ENCODE peak calls at places on chromosomes 7 and 10, in seven cellular contexts. W is psoas muscle; Q is aorta; R is CD8-positive, alpha-beta T cell; P is naive thymus-derived CD4-positive, alpha-beta T cell; U is left lung; C is uterus. E is an unnamed sample. For H3K4me1, the result is how much of the 10 kb centered on the place peaks cover.

GRCh38 chr7:138292951-138293350 is 167.1 kb upstream of the TRIM24 start:
- DNase-seq in P (no peak), Q (no peak), W (no peak), C (no peak), U (no peak), R (no peak), E (no peak)

GRCh38 chr7:12244129-12244528 is 33.0 kb downstream of the TMEM106B start:
- DNase-seq in R (no peak), C (no peak), Q (no peak), U (peak), W (no peak), P (no peak), E (no peak)

GRCh38 chr7:152137476-152138025 is 112.1 kb downstream of the GALNT11 start:
- DNase-seq in W (no peak), Q (no peak), R (no peak), P (no peak), C (no peak), U (no peak), E (no peak)

GRCh38 chr7:90256778-90257177 is 11.8 kb downstream of the CFAP69 start:
- DNase-seq in U (no peak), W (no peak), R (no peak), P (no peak), C (no peak), Q (no peak), E (no peak)

GRCh38 chr10:70558871-70559810 is 43.4 kb downstream of the PRF1 start:
- DNase-seq in R (peak), Q (peak), P (peak), W (peak), C (peak), U (peak), E (peak)

GRCh38 chr7:123352957-123353356 is 153.2 kb upstream of the SLC13A1 start:
- DNase-seq in C (no peak), P (no peak), R (no peak), U (no peak), Q (no peak), W (no peak), E (no peak)

GRCh38 chr7:80588591-80588990 is 49.9 kb upstream of the CD36 start:
- DNase-seq in U (no peak), P (no peak), Q (no peak), R (no peak), W (no peak), C (no peak), E (no peak)

GRCh38 chr10:50275650-50276235 is 24.4 kb upstream of the ASAH2 start:
- DNase-seq in R (peak), C (no peak), P (no peak), U (no peak), W (peak), Q (peak), E (peak)

GRCh38 chr7:74404388-74404700 is 49.4 kb upstream of the GTF2IRD1 start:
- DNase-seq in U (no peak), P (no peak), C (no peak), Q (no peak), W (no peak), R (no peak), E (no peak)

GRCh38 chr10:6579193-6579903 is 728 bp downstream of the PRKCQ start:
- DNase-seq in C (no peak), R (no peak), P (no peak), W (no peak), U (no peak), Q (no peak), E (no peak)

GRCh38 chr10:69802424-69803161 is 887 bp downstream of the COL13A1 start:
- DNase-seq in P (no peak), U (no peak), W (peak), C (no peak), R (no peak), Q (peak), E (no peak)

GRCh38 chr10:112208292-112208691 is 24.7 kb upstream of the GPAM start:
- DNase-seq in R (no peak), U (no peak), W (no peak), P (no peak), Q (no peak), C (no peak), E (no peak)

DNA sequence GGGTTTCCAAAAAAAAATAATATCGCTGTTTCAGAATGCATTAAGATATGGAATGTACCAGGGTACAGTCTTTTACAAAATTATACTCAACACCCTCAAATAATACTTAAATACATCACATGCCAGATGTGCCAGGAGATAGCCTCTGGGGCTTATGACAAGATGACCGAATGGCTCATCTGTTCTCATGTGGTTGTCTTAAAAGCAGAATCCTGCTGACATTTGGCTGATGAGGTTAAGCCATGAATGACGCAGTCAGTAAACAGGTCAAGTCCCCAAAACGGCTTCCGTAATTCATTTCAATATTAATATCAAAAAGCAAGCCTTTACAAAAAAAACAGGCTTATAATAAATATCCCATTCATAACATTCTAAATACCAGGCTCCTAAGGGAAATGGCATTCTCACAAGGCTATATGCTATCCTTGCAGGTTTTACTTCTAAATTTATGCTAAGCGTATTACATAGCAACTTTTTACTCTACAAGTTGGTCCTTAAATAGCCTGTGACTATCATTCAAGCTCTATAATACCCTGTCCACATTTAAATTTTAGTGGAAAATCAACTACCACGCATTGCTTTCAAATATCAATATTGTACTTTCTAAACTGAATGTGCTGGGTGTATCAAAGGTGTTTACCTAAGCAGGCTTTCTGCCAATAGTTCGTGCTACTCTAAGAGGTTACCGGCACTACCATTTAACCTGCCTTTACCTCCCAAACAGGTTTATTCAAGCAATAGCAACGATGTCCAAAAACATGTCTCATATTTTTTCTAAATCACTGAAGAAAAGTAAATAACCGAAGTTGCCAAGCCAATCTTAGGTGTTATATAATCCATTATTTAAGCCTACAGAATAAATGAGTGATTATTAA is 15.6 kb downstream of the SMURF1 start:
- DNase-seq in R (no peak), C (no peak), U (no peak), Q (no peak), W (no peak), P (no peak), E (no peak)
- H3K4me1 ChIP-seq in R (under half), C (under half), U (under half), Q (under half), W (under half), P (under half), E (under half)

GRCh38 chr10:30241422-30242110 is 107.5 kb downstream of the MTPAP start:
- DNase-seq in R (no peak), C (no peak), W (no peak), Q (no peak), U (no peak), P (no peak), E (no peak)

GRCh38 chr10:30233186-30233958 is 115.7 kb downstream of the MTPAP start:
- DNase-seq in C (no peak), U (no peak), R (no peak), Q (no peak), W (no peak), P (no peak), E (no peak)

DNA sequence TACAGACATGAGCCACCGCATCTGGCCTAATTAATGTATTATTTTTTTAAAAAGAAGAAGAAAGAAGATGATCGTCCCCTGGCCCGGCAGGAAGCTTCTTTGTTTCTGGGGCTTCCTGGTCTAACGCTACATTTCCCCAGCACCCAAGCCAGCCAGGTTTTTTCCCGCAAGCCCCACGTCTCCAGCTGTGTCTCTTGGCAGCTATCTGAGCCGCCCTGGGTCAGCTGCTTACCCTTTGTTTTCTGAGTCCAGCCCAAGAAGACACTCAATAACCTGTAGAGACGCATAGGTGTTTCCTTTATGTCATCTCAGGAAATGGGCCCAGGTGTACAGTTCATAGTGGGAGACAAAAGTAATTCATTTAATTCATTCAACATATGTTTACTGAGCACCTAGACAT is 110.2 kb downstream of the MTPAP start:
- DNase-seq in R (no peak), U (no peak), Q (no peak), W (no peak), P (no peak), C (no peak), E (no peak)
- H3K4me3 ChIP-seq in R (no peak), U (no peak), Q (no peak), W (no peak), P (no peak), C (no peak), E (no peak)

GRCh38 chr10:29533696-29534285 is 101.0 kb downstream of the SVIL start:
- DNase-seq in Q (no peak), R (no peak), P (no peak), U (no peak), W (no peak), C (no peak), E (no peak)

GRCh38 chr10:29535012-29535777 is 99.6 kb downstream of the SVIL start:
- DNase-seq in C (peak), U (peak), Q (peak), W (no peak), R (no peak), P (no peak), E (no peak)

GRCh38 chr10:29535778-29536459 is 98.9 kb downstream of the SVIL start:
- DNase-seq in W (no peak), R (no peak), U (peak), C (no peak), Q (no peak), P (no peak), E (no peak)

GRCh38 chr10:29533046-29533445 is 101.7 kb downstream of the SVIL start:
- DNase-seq in R (no peak), U (no peak), P (no peak), Q (no peak), C (no peak), W (no peak), E (no peak)

DNA sequence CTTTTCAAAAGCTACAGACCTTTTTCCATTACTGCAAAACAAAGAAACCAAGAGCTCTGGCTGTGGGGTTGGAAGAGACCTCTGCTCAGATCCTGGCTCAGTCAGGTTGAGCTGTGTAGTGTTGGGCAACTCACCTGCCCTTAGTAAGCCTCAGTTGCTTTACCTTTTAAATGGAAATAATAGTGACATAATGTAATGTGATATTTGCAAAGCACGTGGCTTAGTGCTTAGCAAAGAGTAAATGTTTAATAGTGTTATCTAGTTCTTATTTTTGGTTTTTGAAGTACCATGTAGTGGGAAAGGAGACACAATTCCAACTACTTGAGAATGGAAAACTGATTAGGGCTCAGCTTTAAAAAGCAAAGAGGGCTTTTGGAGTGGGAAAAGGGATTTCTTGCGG is 100.2 kb downstream of the SVIL start:
- DNase-seq in R (no peak), W (no peak), Q (no peak), C (no peak), U (no peak), P (no peak), E (no peak)
- H3K27ac ChIP-seq in R (no peak), W (peak), Q (no peak), C (peak), U (peak), P (no peak), E (no peak)

GRCh38 chr7:95632609-95633008 is 36.3 kb upstream of the PDK4 start:
- DNase-seq in U (no peak), R (no peak), P (no peak), W (no peak), C (peak), Q (no peak), E (no peak)

GRCh38 chr7:95636140-95636539 is 39.8 kb upstream of the PDK4 start:
- DNase-seq in C (no peak), P (no peak), U (no peak), Q (no peak), W (no peak), R (no peak), E (no peak)

GRCh38 chr7:95628831-95629439 is 32.6 kb upstream of the PDK4 start:
- DNase-seq in Q (no peak), R (no peak), W (no peak), C (no peak), P (no peak), U (no peak), E (no peak)

GRCh38 chr7:95631545-95631944 is 35.2 kb upstream of the PDK4 start:
- DNase-seq in C (no peak), R (no peak), P (no peak), W (no peak), Q (no peak), U (no peak), E (no peak)

GRCh38 chr7:95630702-95631458 is 34.6 kb upstream of the PDK4 start:
- DNase-seq in P (no peak), R (no peak), Q (no peak), U (no peak), W (no peak), C (no peak), E (no peak)
- H3K4me1 ChIP-seq in P (under half), R (under half), Q (under half), U (under half), W (under half), C (under half), E (under half)

DNA sequence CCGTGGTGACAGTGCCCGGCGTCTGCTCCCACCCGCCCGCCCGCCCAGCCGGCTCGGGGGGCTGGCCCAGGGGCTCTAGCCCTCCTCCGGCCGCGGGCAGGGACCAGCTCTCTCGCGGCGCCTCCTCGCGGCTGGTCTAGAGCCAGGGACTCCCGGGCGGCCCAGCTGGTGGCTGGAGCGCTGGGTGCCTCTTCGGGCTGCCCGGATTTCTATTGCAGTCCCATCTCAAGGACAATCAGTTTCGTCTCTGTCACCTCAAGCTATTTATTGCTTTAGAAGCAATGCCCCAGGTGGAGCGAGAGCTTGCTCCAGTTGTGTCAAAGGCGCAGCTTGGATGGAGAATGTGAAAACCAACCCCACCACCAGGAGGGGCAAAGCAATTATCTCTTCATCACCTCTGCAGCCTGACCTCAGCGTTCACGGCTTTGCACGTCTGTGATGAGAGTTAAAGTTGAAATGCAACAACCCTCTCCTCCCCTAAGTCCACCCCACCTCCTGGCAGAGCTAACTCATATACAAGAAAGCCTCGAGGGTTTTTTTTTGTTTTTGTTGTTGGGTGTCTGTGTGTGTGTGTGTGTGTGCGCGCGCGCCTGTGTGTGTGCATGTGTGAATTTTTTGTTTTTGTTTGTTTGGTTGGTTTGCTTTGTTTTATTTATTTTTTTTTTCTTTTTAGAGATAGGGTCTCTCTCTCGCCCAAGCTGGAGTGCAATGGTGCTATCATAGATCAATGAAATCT is at the start of gene ITGA8:
- DNase-seq in U (no peak), P (no peak), Q (peak), W (peak), C (peak), R (no peak), E (no peak)
- H3K4me3 ChIP-seq in U (peak), P (no peak), Q (peak), W (peak), C (peak), R (no peak), E (no peak)

GRCh38 chr10:76922666-76923065 is 714.9 kb downstream of the KCNMA1 start:
- DNase-seq in P (no peak), Q (no peak), R (no peak), U (no peak), C (no peak), W (no peak), E (no peak)
- H3K27ac ChIP-seq in P (no peak), Q (peak), R (no peak), U (no peak), C (no peak), W (no peak), E (no peak)

GRCh38 chr10:79321494-79321882 is 25.8 kb upstream of the PPIF start:
- DNase-seq in R (no peak), W (peak), P (no peak), U (no peak), Q (no peak), C (no peak), E (no peak)
- H3K4me1 ChIP-seq in R (half or more), W (under half), P (half or more), U (under half), Q (under half), C (under half), E (half or more)

GRCh38 chr7:47739301-47739870 is 157.5 kb upstream of the TNS3 start:
- DNase-seq in Q (no peak), R (no peak), C (no peak), U (no peak), W (no peak), P (no peak), E (no peak)
- H3K4me3 ChIP-seq in Q (no peak), R (no peak), C (no peak), U (no peak), W (no peak), P (no peak), E (no peak)

E was measured in CD4-positive, alpha-beta memory T cell.